ENCODE peak calls at places on chromosome 1, in eight cellular contexts. One of them, this sample, is unnamed.
A peak's percentile ranks its signal among the peaks of the same experiment; 100 is the strongest.

GRCh38 chr1:2552189-2552588 is 4.0 kb upstream of the TNFRSF14 start:
- DNase-seq in fibroblast of lung: no peak
- DNase-seq in astrocyte: no peak
- DNase-seq in Karpas-422: no peak
- DNase-seq in neural progenitor cell: no peak
- DNase-seq in mammary epithelial cell: no peak
- DNase-seq in HepG2: no peak
- DNase-seq in OCI-LY7: no peak
- DNase-seq in this sample: no peak

GRCh38 chr1:53294557-53294956 is 33.3 kb downstream of the LRP8 start:
- DNase-seq in fibroblast of lung: no peak
- DNase-seq in astrocyte: peak; percentile 74
- DNase-seq in Karpas-422: no peak
- DNase-seq in neural progenitor cell: no peak
- DNase-seq in mammary epithelial cell: peak; percentile 67
- DNase-seq in HepG2: no peak
- DNase-seq in OCI-LY7: no peak
- DNase-seq in this sample: no peak

GRCh38 chr1:175548774-175549173 is 194.6 kb downstream of the TNR start:
- DNase-seq in fibroblast of lung: no peak
- DNase-seq in astrocyte: peak; percentile 73
- DNase-seq in Karpas-422: no peak
- DNase-seq in neural progenitor cell: no peak
- DNase-seq in mammary epithelial cell: peak; percentile 79
- DNase-seq in HepG2: no peak
- DNase-seq in OCI-LY7: no peak
- DNase-seq in this sample: no peak

GRCh38 chr1:26122988-26123973 is 11.7 kb downstream of the PDIK1L start:
- DNase-seq in fibroblast of lung: no peak
- DNase-seq in astrocyte: peak; percentile 37
- DNase-seq in Karpas-422: no peak
- DNase-seq in neural progenitor cell: no peak
- DNase-seq in mammary epithelial cell: peak; percentile 85
- DNase-seq in HepG2: no peak
- DNase-seq in OCI-LY7: no peak
- DNase-seq in this sample: no peak

GRCh38 chr1:71350330-71350729 is 269.5 kb upstream of the ZRANB2 start:
- DNase-seq in fibroblast of lung: no peak
- DNase-seq in astrocyte: no peak
- DNase-seq in Karpas-422: no peak
- DNase-seq in neural progenitor cell: no peak
- DNase-seq in mammary epithelial cell: no peak
- DNase-seq in HepG2: no peak
- DNase-seq in OCI-LY7: no peak
- DNase-seq in this sample: no peak

GRCh38 chr1:56135069-56135863 is 444.1 kb downstream of the PLPP3 start:
- DNase-seq in fibroblast of lung: no peak
- DNase-seq in astrocyte: peak; percentile 39
- DNase-seq in Karpas-422: no peak
- DNase-seq in neural progenitor cell: no peak
- DNase-seq in mammary epithelial cell: no peak
- DNase-seq in HepG2: no peak
- DNase-seq in OCI-LY7: no peak
- DNase-seq in this sample: no peak

GRCh38 chr1:62356257-62356835 is 37.1 kb upstream of the KANK4 start:
- DNase-seq in fibroblast of lung: peak; percentile 77
- DNase-seq in astrocyte: peak; percentile 88
- DNase-seq in Karpas-422: no peak
- DNase-seq in neural progenitor cell: no peak
- DNase-seq in mammary epithelial cell: peak; percentile 93
- DNase-seq in HepG2: no peak
- DNase-seq in OCI-LY7: no peak
- DNase-seq in this sample: peak; percentile 19

GRCh38 chr1:181135815-181136737 is 47.6 kb downstream of the IER5 start:
- DNase-seq in fibroblast of lung: peak; percentile 88
- DNase-seq in astrocyte: peak; percentile 93
- DNase-seq in Karpas-422: no peak
- DNase-seq in neural progenitor cell: no peak
- DNase-seq in mammary epithelial cell: peak; percentile 85
- DNase-seq in HepG2: no peak
- DNase-seq in OCI-LY7: no peak
- DNase-seq in this sample: no peak

GRCh38 chr1:112954945-112955677 is 885 bp downstream of the SLC16A1 start:
- DNase-seq in fibroblast of lung: peak; percentile 64
- DNase-seq in astrocyte: peak; percentile 62
- DNase-seq in Karpas-422: peak; percentile 84
- DNase-seq in neural progenitor cell: peak; percentile 87
- DNase-seq in mammary epithelial cell: peak; percentile 71
- DNase-seq in HepG2: peak; percentile 61
- DNase-seq in OCI-LY7: peak; percentile 79
- DNase-seq in this sample: peak; percentile 38

GRCh38 chr1:112955678-112956502 is at the start of gene SLC16A1:
- DNase-seq in fibroblast of lung: peak; percentile 93
- DNase-seq in astrocyte: peak; percentile 85
- DNase-seq in Karpas-422: peak; percentile 97
- DNase-seq in neural progenitor cell: peak; percentile 95
- DNase-seq in mammary epithelial cell: peak; percentile 90
- DNase-seq in HepG2: peak; percentile 82
- DNase-seq in OCI-LY7: peak; percentile 94
- DNase-seq in this sample: peak; percentile 74

GRCh38 chr1:112956503-112957132 is 622 bp upstream of the SLC16A1 start:
- DNase-seq in fibroblast of lung: no peak
- DNase-seq in astrocyte: no peak
- DNase-seq in Karpas-422: peak; percentile 72
- DNase-seq in neural progenitor cell: peak; percentile 44
- DNase-seq in mammary epithelial cell: peak; percentile 72
- DNase-seq in HepG2: peak; percentile 25
- DNase-seq in OCI-LY7: peak; percentile 53
- DNase-seq in this sample: no peak

GRCh38 chr1:112957133-112957812 is 1.3 kb upstream of the SLC16A1 start:
- DNase-seq in fibroblast of lung: peak; percentile 96
- DNase-seq in astrocyte: peak; percentile 89
- DNase-seq in Karpas-422: peak; percentile 93
- DNase-seq in neural progenitor cell: peak; percentile 12
- DNase-seq in mammary epithelial cell: peak; percentile 87
- DNase-seq in HepG2: peak; percentile 79
- DNase-seq in OCI-LY7: peak; percentile 89
- DNase-seq in this sample: peak; percentile 75

DNA sequence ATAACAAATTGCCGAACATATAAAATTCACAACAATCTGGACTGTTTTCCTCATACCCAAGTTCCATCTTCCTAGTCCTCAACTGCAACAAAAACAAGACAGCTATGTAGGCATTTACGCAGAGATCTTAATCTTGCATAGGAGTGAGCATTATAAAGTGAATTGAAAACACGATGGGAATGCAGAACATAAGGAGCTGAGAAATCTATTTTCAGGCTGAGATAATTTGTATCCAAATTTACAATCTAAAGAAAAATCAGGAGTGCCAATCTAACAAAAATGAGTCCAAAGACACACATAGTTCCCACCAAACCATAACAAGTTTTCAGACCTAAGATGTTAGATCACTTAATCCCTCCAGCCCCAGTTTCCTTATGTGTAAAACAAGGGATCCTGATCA is 1.9 kb downstream of the SLC16A1 start:
- DNase-seq in fibroblast of lung: peak; percentile 15
- DNase-seq in astrocyte: peak; percentile 45
- DNase-seq in Karpas-422: no peak
- DNase-seq in neural progenitor cell: no peak
- DNase-seq in mammary epithelial cell: no peak
- DNase-seq in HepG2: no peak
- DNase-seq in OCI-LY7: no peak
- DNase-seq in this sample: no peak
- H4K20me1 ChIP-seq in fibroblast of lung: no peaks in the 10 kb centered on the region
- H4K20me1 ChIP-seq in astrocyte: peaks cover 62% of the 10 kb centered on the region
- H4K20me1 ChIP-seq in Karpas-422: peaks cover 35% of the 10 kb centered on the region
- H4K20me1 ChIP-seq in neural progenitor cell: peaks cover 50% of the 10 kb centered on the region
- H4K20me1 ChIP-seq in mammary epithelial cell: peaks cover 7% of the 10 kb centered on the region
- H4K20me1 ChIP-seq in HepG2: peaks cover 62% of the 10 kb centered on the region
- H4K20me1 ChIP-seq in OCI-LY7: peaks cover 43% of the 10 kb centered on the region
- H4K20me1 ChIP-seq in this sample: peaks cover 27% of the 10 kb centered on the region

GRCh38 chr1:32498751-32499150 is 33.9 kb downstream of the ZBTB8B start:
- DNase-seq in fibroblast of lung: no peak
- DNase-seq in astrocyte: no peak
- DNase-seq in Karpas-422: no peak
- DNase-seq in neural progenitor cell: no peak
- DNase-seq in mammary epithelial cell: no peak
- DNase-seq in HepG2: no peak
- DNase-seq in OCI-LY7: no peak
- DNase-seq in this sample: no peak

GRCh38 chr1:32501865-32502264 is 37.0 kb downstream of the ZBTB8B start:
- DNase-seq in fibroblast of lung: no peak
- DNase-seq in astrocyte: no peak
- DNase-seq in Karpas-422: peak; percentile 12
- DNase-seq in neural progenitor cell: no peak
- DNase-seq in mammary epithelial cell: no peak
- DNase-seq in HepG2: no peak
- DNase-seq in OCI-LY7: no peak
- DNase-seq in this sample: no peak

GRCh38 chr1:32500387-32501209 is 35.7 kb downstream of the ZBTB8B start:
- DNase-seq in fibroblast of lung: peak; percentile 49
- DNase-seq in astrocyte: peak; percentile 29
- DNase-seq in Karpas-422: peak; percentile 56
- DNase-seq in neural progenitor cell: peak; percentile 93
- DNase-seq in mammary epithelial cell: peak; percentile 63
- DNase-seq in HepG2: no peak
- DNase-seq in OCI-LY7: peak; percentile 21
- DNase-seq in this sample: no peak

GRCh38 chr1:32507021-32507420 is 32.2 kb upstream of the ZBTB8A start:
- DNase-seq in fibroblast of lung: no peak
- DNase-seq in astrocyte: no peak
- DNase-seq in Karpas-422: no peak
- DNase-seq in neural progenitor cell: no peak
- DNase-seq in mammary epithelial cell: no peak
- DNase-seq in HepG2: no peak
- DNase-seq in OCI-LY7: no peak
- DNase-seq in this sample: no peak

GRCh38 chr1:32503153-32503552 is 36.1 kb upstream of the ZBTB8A start:
- DNase-seq in fibroblast of lung: no peak
- DNase-seq in astrocyte: no peak
- DNase-seq in Karpas-422: peak; percentile 32
- DNase-seq in neural progenitor cell: no peak
- DNase-seq in mammary epithelial cell: no peak
- DNase-seq in HepG2: no peak
- DNase-seq in OCI-LY7: no peak
- DNase-seq in this sample: no peak
- H4K20me1 ChIP-seq in fibroblast of lung: no peaks in the 10 kb centered on the region
- H4K20me1 ChIP-seq in astrocyte: no peaks in the 10 kb centered on the region
- H4K20me1 ChIP-seq in Karpas-422: no peaks in the 10 kb centered on the region
- H4K20me1 ChIP-seq in neural progenitor cell: no peaks in the 10 kb centered on the region
- H4K20me1 ChIP-seq in mammary epithelial cell: no peaks in the 10 kb centered on the region
- H4K20me1 ChIP-seq in HepG2: no peaks in the 10 kb centered on the region
- H4K20me1 ChIP-seq in OCI-LY7: no peaks in the 10 kb centered on the region
- H4K20me1 ChIP-seq in this sample: no peaks in the 10 kb centered on the region

GRCh38 chr1:9811239-9811966 is 12.4 kb downstream of the CLSTN1 start:
- DNase-seq in fibroblast of lung: no peak
- DNase-seq in astrocyte: no peak
- DNase-seq in Karpas-422: no peak
- DNase-seq in neural progenitor cell: no peak
- DNase-seq in mammary epithelial cell: no peak
- DNase-seq in HepG2: no peak
- DNase-seq in OCI-LY7: no peak
- DNase-seq in this sample: no peak

GRCh38 chr1:9809122-9809521 is 14.6 kb downstream of the CLSTN1 start:
- DNase-seq in fibroblast of lung: no peak
- DNase-seq in astrocyte: peak; percentile 14
- DNase-seq in Karpas-422: no peak
- DNase-seq in neural progenitor cell: no peak
- DNase-seq in mammary epithelial cell: peak; percentile 29
- DNase-seq in HepG2: no peak
- DNase-seq in OCI-LY7: peak; percentile 50
- DNase-seq in this sample: no peak

GRCh38 chr1:9805006-9805526 is 18.7 kb downstream of the CLSTN1 start:
- DNase-seq in fibroblast of lung: no peak
- DNase-seq in astrocyte: no peak
- DNase-seq in Karpas-422: no peak
- DNase-seq in neural progenitor cell: no peak
- DNase-seq in mammary epithelial cell: peak; percentile 12
- DNase-seq in HepG2: no peak
- DNase-seq in OCI-LY7: no peak
- DNase-seq in this sample: no peak

GRCh38 chr1:9808459-9808858 is 15.3 kb downstream of the CLSTN1 start:
- DNase-seq in fibroblast of lung: no peak
- DNase-seq in astrocyte: no peak
- DNase-seq in Karpas-422: no peak
- DNase-seq in neural progenitor cell: no peak
- DNase-seq in mammary epithelial cell: no peak
- DNase-seq in HepG2: no peak
- DNase-seq in OCI-LY7: no peak
- DNase-seq in this sample: no peak

GRCh38 chr1:9807541-9807940 is 16.2 kb downstream of the CLSTN1 start:
- DNase-seq in fibroblast of lung: no peak
- DNase-seq in astrocyte: no peak
- DNase-seq in Karpas-422: no peak
- DNase-seq in neural progenitor cell: no peak
- DNase-seq in mammary epithelial cell: no peak
- DNase-seq in HepG2: no peak
- DNase-seq in OCI-LY7: no peak
- DNase-seq in this sample: no peak
- H4K20me1 ChIP-seq in fibroblast of lung: no peaks in the 10 kb centered on the region
- H4K20me1 ChIP-seq in astrocyte: peaks cover 79% of the 10 kb centered on the region
- H4K20me1 ChIP-seq in Karpas-422: peaks cover 29% of the 10 kb centered on the region
- H4K20me1 ChIP-seq in neural progenitor cell: peaks cover 99% of the 10 kb centered on the region
- H4K20me1 ChIP-seq in mammary epithelial cell: peaks cover 4% of the 10 kb centered on the region
- H4K20me1 ChIP-seq in HepG2: peaks cover 4% of the 10 kb centered on the region
- H4K20me1 ChIP-seq in OCI-LY7: peaks cover 5% of the 10 kb centered on the region
- H4K20me1 ChIP-seq in this sample: no peaks in the 10 kb centered on the region

GRCh38 chr1:19255288-19255687 is 3.7 kb downstream of the MRTO4 start:
- DNase-seq in fibroblast of lung: no peak
- DNase-seq in astrocyte: no peak
- DNase-seq in Karpas-422: no peak
- DNase-seq in neural progenitor cell: no peak
- DNase-seq in mammary epithelial cell: no peak
- DNase-seq in HepG2: no peak
- DNase-seq in OCI-LY7: no peak
- DNase-seq in this sample: no peak

GRCh38 chr1:19257178-19257914 is 5.7 kb downstream of the MRTO4 start:
- DNase-seq in fibroblast of lung: no peak
- DNase-seq in astrocyte: no peak
- DNase-seq in Karpas-422: no peak
- DNase-seq in neural progenitor cell: no peak
- DNase-seq in mammary epithelial cell: no peak
- DNase-seq in HepG2: no peak
- DNase-seq in OCI-LY7: no peak
- DNase-seq in this sample: no peak

GRCh38 chr1:19260211-19261138 is 8.9 kb downstream of the MRTO4 start:
- DNase-seq in fibroblast of lung: peak; percentile 69
- DNase-seq in astrocyte: peak; percentile 81
- DNase-seq in Karpas-422: no peak
- DNase-seq in neural progenitor cell: no peak
- DNase-seq in mammary epithelial cell: no peak
- DNase-seq in HepG2: no peak
- DNase-seq in OCI-LY7: no peak
- DNase-seq in this sample: no peak

GRCh38 chr1:19262047-19262446 is 10.4 kb downstream of the MRTO4 start:
- DNase-seq in fibroblast of lung: no peak
- DNase-seq in astrocyte: no peak
- DNase-seq in Karpas-422: no peak
- DNase-seq in neural progenitor cell: no peak
- DNase-seq in mammary epithelial cell: no peak
- DNase-seq in HepG2: no peak
- DNase-seq in OCI-LY7: no peak
- DNase-seq in this sample: no peak

DNA sequence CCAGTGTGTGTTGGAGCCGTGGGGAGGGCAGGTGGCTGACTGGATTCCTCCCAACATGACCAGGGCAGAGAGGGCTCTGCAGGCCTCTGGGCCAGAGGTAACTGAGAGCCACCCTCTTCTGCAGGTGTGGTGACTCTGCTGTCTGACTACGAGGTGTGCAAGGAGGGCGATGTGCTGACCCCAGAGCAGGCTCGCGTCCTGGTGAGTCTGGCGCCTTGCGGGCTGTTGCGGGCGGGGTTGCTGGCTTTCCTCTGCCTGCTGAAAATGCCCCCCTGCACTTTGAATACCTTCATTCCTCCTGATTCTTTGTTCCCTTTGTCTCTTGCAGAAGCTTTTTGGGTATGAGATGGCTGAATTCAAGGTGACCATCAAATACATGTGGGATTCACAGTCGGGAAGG is 6.7 kb downstream of the MRTO4 start:
- DNase-seq in fibroblast of lung: no peak
- DNase-seq in astrocyte: no peak
- DNase-seq in Karpas-422: no peak
- DNase-seq in neural progenitor cell: no peak
- DNase-seq in mammary epithelial cell: no peak
- DNase-seq in HepG2: no peak
- DNase-seq in OCI-LY7: no peak
- DNase-seq in this sample: no peak
- H4K20me1 ChIP-seq in fibroblast of lung: no peaks in the 10 kb centered on the region
- H4K20me1 ChIP-seq in astrocyte: peaks cover 23% of the 10 kb centered on the region
- H4K20me1 ChIP-seq in Karpas-422: peaks cover 21% of the 10 kb centered on the region
- H4K20me1 ChIP-seq in neural progenitor cell: peaks cover 11% of the 10 kb centered on the region
- H4K20me1 ChIP-seq in mammary epithelial cell: no peaks in the 10 kb centered on the region
- H4K20me1 ChIP-seq in HepG2: peaks cover under 1% of the 10 kb centered on the region
- H4K20me1 ChIP-seq in OCI-LY7: peaks cover 15% of the 10 kb centered on the region
- H4K20me1 ChIP-seq in this sample: peaks cover 20% of the 10 kb centered on the region